ENCODE peak calls at places on chromosomes 12 and 14, in nine cellular contexts. R is CD4-positive, alpha-beta memory T cell; S is neural crest cell; U is spleen; D is NCI-H1694 treated with DMSO at 0.1 percent for 48 hours; Q is iris pigment epithelial cell; I is SW480; H is RPMI8226; T is hippocampal formation. Y is an unnamed sample.

GRCh38 chr14:24337824-24338175 is 2.0 kb downstream of the RIPK3 start:
- DNase-seq in R (no peak), S (no peak), U (no peak), D (no peak), Q (no peak), I (no peak), H (no peak), T (no peak), Y (no peak)

GRCh38 chr12:55019784-55020183 is at the start of gene NEUROD4:
- DNase-seq in R (peak; percentile 19), S (peak; percentile 66), U (no peak), D (no peak), Q (peak; percentile 84), I (peak; percentile 67), H (peak; percentile 5), T (no peak), Y (no peak)

GRCh38 chr12:47870175-47870781 is 34.5 kb downstream of the VDR start:
- DNase-seq in R (no peak), S (peak; percentile 20), U (peak; percentile 67), D (no peak), Q (no peak), I (peak; percentile 18), H (peak; percentile 53), T (no peak), Y (no peak)

GRCh38 chr12:27975222-27976136 is 2.9 kb upstream of the PTHLH start:
- DNase-seq in R (no peak), S (peak; percentile 20), U (peak; percentile 72), D (no peak), Q (peak; percentile 74), I (no peak), H (no peak), T (no peak), Y (no peak)

GRCh38 chr14:23425169-23425568 is 10.3 kb downstream of the MYH7 start:
- DNase-seq in R (no peak), S (no peak), U (no peak), D (no peak), Q (no peak), I (no peak), H (no peak), T (no peak), Y (no peak)

GRCh38 chr14:35419429-35419841 is 14.9 kb upstream of the NFKBIA start:
- DNase-seq in R (no peak), S (no peak), U (no peak), D (no peak), Q (no peak), I (no peak), H (no peak), T (no peak), Y (no peak)

GRCh38 chr12:16880864-16881285 is 274.9 kb upstream of the LMO3 start:
- DNase-seq in R (no peak), S (no peak), U (no peak), D (peak; percentile 82), Q (no peak), I (no peak), H (no peak), T (no peak), Y (no peak)

GRCh38 chr12:19712041-19712440 is 272.7 kb downstream of the AEBP2 start:
- DNase-seq in R (no peak), S (no peak), U (no peak), D (no peak), Q (peak; percentile 95), I (no peak), H (no peak), T (no peak), Y (no peak)

GRCh38 chr12:100826323-100826722 is 31.7 kb downstream of the ANO4 start:
- DNase-seq in R (no peak), S (peak; percentile 60), U (no peak), D (no peak), Q (peak; percentile 57), I (peak; percentile 15), H (peak; percentile 59), T (peak; percentile 10), Y (no peak)

GRCh38 chr12:122830517-122831214 is 4.6 kb upstream of the HIP1R start:
- DNase-seq in R (no peak), S (no peak), U (peak; percentile 30), D (no peak), Q (peak; percentile 93), I (peak; percentile 80), H (no peak), T (no peak), Y (no peak)

GRCh38 chr12:77104792-77105191 is 39.4 kb upstream of the E2F7 start:
- DNase-seq in R (no peak), S (no peak), U (no peak), D (no peak), Q (peak; percentile 39), I (no peak), H (no peak), T (no peak), Y (no peak)

GRCh38 chr12:89571481-89572190 is 45.8 kb upstream of the POC1B start:
- DNase-seq in R (no peak), S (no peak), U (no peak), D (no peak), Q (peak; percentile 28), I (no peak), H (no peak), T (no peak), Y (no peak)

GRCh38 chr12:68587448-68587873 is 23.2 kb upstream of the RAP1B start:
- DNase-seq in R (peak; percentile 48), S (no peak), U (no peak), D (no peak), Q (no peak), I (no peak), H (no peak), T (no peak), Y (peak; percentile 64)

GRCh38 chr14:73472182-73473114 is 14.1 kb upstream of the NUMB start:
- DNase-seq in R (peak; percentile 66), S (no peak), U (no peak), D (peak; percentile 95), Q (peak; percentile 77), I (peak; percentile 79), H (peak; percentile 53), T (no peak), Y (peak; percentile 69)

GRCh38 chr12:6092784-6093722 is 31.4 kb downstream of the VWF start:
- DNase-seq in R (no peak), S (no peak), U (peak; percentile 62), D (no peak), Q (peak; percentile 84), I (peak; percentile 77), H (no peak), T (no peak), Y (no peak)

GRCh38 chr14:53953828-53954550 is 2.6 kb downstream of the BMP4 start:
- DNase-seq in R (no peak), S (no peak), U (peak; percentile 70), D (peak; percentile 51), Q (no peak), I (peak; percentile 54), H (no peak), T (no peak), Y (no peak)

GRCh38 chr14:69501362-69501964 is 16.9 kb downstream of the PLEKHD1 start:
- DNase-seq in R (no peak), S (no peak), U (peak; percentile 38), D (peak; percentile 94), Q (peak; percentile 23), I (no peak), H (no peak), T (peak; percentile 19), Y (no peak)

GRCh38 chr12:19779393-19780056 is 340.2 kb downstream of the AEBP2 start:
- DNase-seq in R (no peak), S (no peak), U (peak; percentile 61), D (no peak), Q (peak; percentile 34), I (no peak), H (no peak), T (no peak), Y (no peak)

GRCh38 chr14:50038398-50039119 is 77.8 kb downstream of the VCPKMT start:
- DNase-seq in R (no peak), S (no peak), U (no peak), D (no peak), Q (peak; percentile 96), I (no peak), H (no peak), T (no peak), Y (peak; percentile 33)

GRCh38 chr14:22478670-22479069 is 110.4 kb downstream of the DAD1 start:
- DNase-seq in R (no peak), S (no peak), U (no peak), D (no peak), Q (no peak), I (no peak), H (no peak), T (no peak), Y (no peak)

GRCh38 chr14:37985826-37986470 is 221.8 kb upstream of the SSTR1 start:
- DNase-seq in R (peak; percentile 46), S (peak; percentile 31), U (no peak), D (peak; percentile 31), Q (peak; percentile 47), I (peak; percentile 31), H (peak; percentile 29), T (peak; percentile 2), Y (peak; percentile 5)

GRCh38 chr12:56990648-56991318 is 15.6 kb downstream of the ZBTB39 start:
- DNase-seq in R (no peak), S (no peak), U (peak; percentile 74), D (no peak), Q (no peak), I (no peak), H (peak; percentile 46), T (no peak), Y (no peak)

GRCh38 chr14:55587847-55588246 is 7.8 kb downstream of the KTN1 start:
- DNase-seq in R (no peak), S (no peak), U (no peak), D (no peak), Q (no peak), I (no peak), H (no peak), T (no peak), Y (no peak)

GRCh38 chr14:96806836-96807235 is 9.7 kb downstream of the VRK1 start:
- DNase-seq in R (no peak), S (no peak), U (no peak), D (no peak), Q (no peak), I (no peak), H (no peak), T (no peak), Y (no peak)

GRCh38 chr12:123973552-123974341 is 732 bp downstream of the ZNF664 start:
- DNase-seq in R (peak; percentile 26), S (peak; percentile 22), U (peak; percentile 88), D (no peak), Q (peak; percentile 20), I (peak; percentile 46), H (peak; percentile 27), T (peak; percentile 49), Y (peak; percentile 24)

GRCh38 chr14:87049886-87050820 is 942.8 kb downstream of the GALC start:
- DNase-seq in R (no peak), S (peak; percentile 21), U (no peak), D (peak; percentile 58), Q (peak; percentile 3), I (peak; percentile 13), H (peak; percentile 24), T (no peak), Y (no peak)

GRCh38 chr12:18250313-18250916 is 10.9 kb upstream of the PIK3C2G start:
- DNase-seq in R (no peak), S (peak; percentile 23), U (no peak), D (peak; percentile 81), Q (peak; percentile 71), I (peak; percentile 66), H (peak; percentile 64), T (no peak), Y (peak; percentile 1)

GRCh38 chr12:30197392-30198047 is 413.8 kb upstream of the TMTC1 start:
- DNase-seq in R (no peak), S (no peak), U (no peak), D (no peak), Q (peak; percentile 50), I (no peak), H (no peak), T (no peak), Y (no peak)

GRCh38 chr14:42277840-42278239 is 671.2 kb downstream of the LRFN5 start:
- DNase-seq in R (no peak), S (no peak), U (no peak), D (no peak), Q (no peak), I (no peak), H (no peak), T (no peak), Y (no peak)

GRCh38 chr12:93894391-93895095 is 217.4 kb downstream of the CRADD start:
- DNase-seq in R (no peak), S (no peak), U (peak; percentile 78), D (peak; percentile 51), Q (peak; percentile 64), I (no peak), H (no peak), T (peak; percentile 74), Y (no peak)

GRCh38 chr12:92675092-92675865 is 27.5 kb upstream of the PLEKHG7 start:
- DNase-seq in R (no peak), S (no peak), U (no peak), D (no peak), Q (no peak), I (no peak), H (peak; percentile 20), T (no peak), Y (no peak)

Y was measured in germinal center.